ENCODE peak calls at places on chromosomes 16 and 17, in eight cellular contexts. Q, L, G, W, O, E, F and M are unnamed samples.

GRCh38 chr16:58507963-58508670 is 7.2 kb upstream of the SETD6 start:
- DNase-seq in Q (no peak), L (no peak), G (no peak), W (no peak), O (no peak), E (no peak), F (no peak), M (no peak)

GRCh38 chr16:29729116-29729521 is 16.7 kb downstream of the C16orf54 start:
- DNase-seq in Q (peak), L (peak), G (no peak), W (peak), O (no peak), E (no peak), F (peak), M (no peak)

GRCh38 chr17:66925811-66926500 is 38.6 kb upstream of the CACNG4 start:
- DNase-seq in Q (no peak), L (no peak), G (no peak), W (no peak), O (no peak), E (no peak), F (no peak), M (no peak)

GRCh38 chr17:52758481-52758880 is 600.0 kb upstream of the CA10 start:
- DNase-seq in Q (no peak), L (no peak), G (no peak), W (no peak), O (no peak), E (no peak), F (no peak), M (no peak)

GRCh38 chr16:20897253-20897896 is 2.8 kb downstream of the DCUN1D3 start:
- DNase-seq in Q (no peak), L (peak), G (no peak), W (no peak), O (no peak), E (no peak), F (no peak), M (no peak)

GRCh38 chr16:22321340-22322001 is 24.3 kb downstream of the POLR3E start:
- DNase-seq in Q (peak), L (peak), G (peak), W (peak), O (no peak), E (peak), F (peak), M (peak)

GRCh38 chr17:51107666-51108227 is 12.9 kb downstream of the SPAG9 start:
- DNase-seq in Q (no peak), L (no peak), G (no peak), W (no peak), O (no peak), E (no peak), F (no peak), M (no peak)

GRCh38 chr16:3066440-3066748 is 954 bp downstream of the IL32 start:
- DNase-seq in Q (no peak), L (no peak), G (no peak), W (no peak), O (no peak), E (no peak), F (no peak), M (no peak)

GRCh38 chr16:82888616-82889015 is 261.8 kb downstream of the CDH13 start:
- DNase-seq in Q (no peak), L (peak), G (peak), W (no peak), O (no peak), E (peak), F (no peak), M (no peak)

GRCh38 chr16:26598989-26599785 is 467.5 kb upstream of the C16orf82 start:
- DNase-seq in Q (no peak), L (no peak), G (no peak), W (no peak), O (no peak), E (no peak), F (no peak), M (no peak)

GRCh38 chr16:68640972-68641371 is 4.1 kb upstream of the CDH3 start:
- DNase-seq in Q (no peak), L (no peak), G (no peak), W (no peak), O (no peak), E (no peak), F (no peak), M (no peak)

GRCh38 chr17:2909853-2910234 is 113.6 kb downstream of the RAP1GAP2 start:
- DNase-seq in Q (no peak), L (no peak), G (no peak), W (no peak), O (no peak), E (no peak), F (no peak), M (no peak)

GRCh38 chr17:74394977-74395376 is 27.7 kb downstream of the GPR142 start:
- DNase-seq in Q (no peak), L (no peak), G (peak), W (no peak), O (peak), E (no peak), F (no peak), M (no peak)

GRCh38 chr17:43839670-43840101 is 6.7 kb upstream of the MPP3 start:
- DNase-seq in Q (no peak), L (no peak), G (peak), W (peak), O (peak), E (peak), F (no peak), M (no peak)

GRCh38 chr17:50596191-50597037 is 35.9 kb downstream of the CACNA1G start:
- DNase-seq in Q (no peak), L (no peak), G (peak), W (no peak), O (no peak), E (peak), F (no peak), M (no peak)

GRCh38 chr17:79073706-79074088 is 927 bp upstream of the ENGASE start:
- DNase-seq in Q (no peak), L (no peak), G (peak), W (no peak), O (no peak), E (peak), F (no peak), M (no peak)

DNA sequence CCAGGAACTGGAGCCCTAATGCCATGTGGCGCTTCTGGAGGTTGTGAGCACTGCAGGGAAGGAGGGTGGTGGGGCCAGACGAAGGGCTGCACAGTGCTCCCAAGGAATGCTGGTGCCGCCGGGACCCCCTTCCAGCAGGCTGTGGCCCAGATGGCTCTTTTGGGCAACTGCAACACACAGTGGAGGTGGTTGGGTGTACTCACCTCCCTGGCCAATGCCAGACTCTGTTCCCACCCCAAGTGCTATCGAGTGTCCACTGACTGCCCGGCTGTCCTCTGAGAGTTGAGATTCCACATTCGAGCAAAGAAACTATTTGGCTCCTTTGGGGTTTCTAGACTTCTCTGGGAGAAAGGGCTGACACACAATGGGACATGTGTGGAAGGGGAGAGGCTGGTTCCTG is 167.9 kb downstream of the RGS9 start:
- DNase-seq in Q (no peak), L (no peak), G (no peak), W (no peak), O (no peak), E (no peak), F (no peak), M (no peak)
- H3K4me3 ChIP-seq in Q (no peak), L (no peak), G (no peak), W (no peak), O (no peak), E (no peak), F (no peak), M (no peak)

GRCh38 chr17:6471531-6472465 is 27.5 kb downstream of the PIMREG start:
- DNase-seq in Q (no peak), L (peak), G (no peak), W (peak), O (no peak), E (no peak), F (no peak), M (no peak)
- TF ChIP-seq CTCF in Q (no peak), L (peak), G (no peak), W (no peak), O (no peak), E (no peak), F (no peak), M (no peak)

DNA sequence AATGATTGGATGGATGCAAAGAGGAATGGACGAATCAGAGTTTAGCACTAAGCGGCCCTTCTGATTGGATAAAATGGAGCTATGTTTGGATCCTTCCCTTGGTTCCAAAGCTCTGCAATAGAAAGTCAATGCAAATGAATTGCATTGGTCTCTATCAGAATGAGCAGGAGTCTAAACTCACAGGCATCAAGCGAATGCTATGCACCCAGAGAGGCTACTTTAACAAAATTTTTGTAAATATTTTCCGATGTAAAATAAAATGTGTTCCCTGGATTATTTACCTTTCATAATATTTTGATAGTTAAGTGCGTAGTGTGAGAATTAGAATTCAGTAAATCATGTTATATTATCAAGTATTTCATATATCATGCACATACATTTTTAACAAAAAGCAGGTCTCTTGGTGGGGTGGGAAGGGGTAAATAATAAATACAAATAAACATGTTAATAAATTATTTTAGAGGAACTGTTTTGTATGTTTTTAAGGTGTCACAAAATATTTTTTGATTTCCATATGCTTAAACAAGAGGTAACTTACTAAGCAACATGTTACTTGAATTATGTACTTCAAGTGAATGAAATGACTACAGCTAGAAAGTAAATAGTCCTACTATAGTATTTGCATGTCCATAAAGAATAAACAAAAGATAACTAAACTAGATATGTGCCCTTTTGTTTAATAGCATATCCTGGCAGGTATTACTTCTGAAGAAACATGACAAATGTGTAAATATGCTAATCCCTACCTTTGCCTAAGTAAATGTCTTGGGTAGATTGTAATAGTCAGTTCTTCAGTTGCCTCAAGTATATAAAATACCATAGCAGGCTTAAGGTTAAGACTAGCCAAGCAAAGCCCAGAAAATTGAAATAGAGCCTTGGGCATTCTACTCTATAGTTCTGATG is 4.4 kb upstream of the UNK start:
- DNase-seq in Q (no peak), L (no peak), G (no peak), W (no peak), O (no peak), E (no peak), F (no peak), M (no peak)
- H3K4me3 ChIP-seq in Q (peak), L (no peak), G (peak), W (peak), O (peak), E (no peak), F (no peak), M (no peak)

GRCh38 chr16:1494711-1495110 is 1.6 kb downstream of the TELO2 start:
- DNase-seq in Q (peak), L (peak), G (no peak), W (no peak), O (peak), E (no peak), F (no peak), M (no peak)

GRCh38 chr16:1492923-1493745 is at the start of gene TELO2:
- DNase-seq in Q (peak), L (peak), G (peak), W (peak), O (peak), E (peak), F (peak), M (peak)

GRCh38 chr16:1493746-1494094 is 560 bp downstream of the TELO2 start:
- DNase-seq in Q (no peak), L (no peak), G (no peak), W (peak), O (no peak), E (no peak), F (peak), M (no peak)

GRCh38 chr16:1495281-1496262 is 2.4 kb downstream of the TELO2 start:
- DNase-seq in Q (no peak), L (no peak), G (no peak), W (no peak), O (no peak), E (no peak), F (no peak), M (no peak)

GRCh38 chr16:1494129-1494640 is 1.0 kb downstream of the TELO2 start:
- DNase-seq in Q (peak), L (peak), G (peak), W (peak), O (peak), E (peak), F (no peak), M (no peak)
- TF ChIP-seq CTCF in Q (peak), L (peak), G (no peak), W (peak), O (peak), E (no peak), F (no peak), M (peak)

GRCh38 chr16:78742501-78743283 is 643.2 kb downstream of the WWOX start:
- DNase-seq in Q (no peak), L (peak), G (peak), W (no peak), O (no peak), E (peak), F (peak), M (no peak)
- H3K4me3 ChIP-seq in Q (no peak), L (no peak), G (no peak), W (no peak), O (no peak), E (no peak), F (peak), M (no peak)